ENCODE peak calls at places on chromosomes 3 and 15, in nine cellular contexts. One of them, this sample, is unnamed.

GRCh38 chr3:126036056-126036549 is 47.8 kb downstream of the SLC41A3 start:
- DNase-seq in activated CD8-positive, alpha-beta T cell treated with anti-CD3 and anti-CD28 coated beads, Interleukin-2, amount 10 ng/mL, durations not matched to agents 7 days and 5 days: peak
- DNase-seq in KG1: no peak
- DNase-seq in mesothelial cell of epicardium: no peak
- DNase-seq in erythroblast: no peak
- DNase-seq in naive thymus-derived CD4-positive, alpha-beta T cell: no peak
- DNase-seq in fibroblast of mammary gland: no peak
- DNase-seq in left cardiac atrium: no peak
- DNase-seq in RWPE1: no peak
- DNase-seq in this sample: no peak

GRCh38 chr3:128875556-128876120 is 3.8 kb upstream of the ACAD9 start:
- DNase-seq in activated CD8-positive, alpha-beta T cell treated with anti-CD3 and anti-CD28 coated beads, Interleukin-2, amount 10 ng/mL, durations not matched to agents 7 days and 5 days: peak
- DNase-seq in KG1: peak
- DNase-seq in mesothelial cell of epicardium: no peak
- DNase-seq in erythroblast: peak
- DNase-seq in naive thymus-derived CD4-positive, alpha-beta T cell: peak
- DNase-seq in fibroblast of mammary gland: no peak
- DNase-seq in left cardiac atrium: peak
- DNase-seq in RWPE1: no peak
- DNase-seq in this sample: no peak

GRCh38 chr15:52653451-52653964 is 25.7 kb downstream of the ATOSA start:
- DNase-seq in activated CD8-positive, alpha-beta T cell treated with anti-CD3 and anti-CD28 coated beads, Interleukin-2, amount 10 ng/mL, durations not matched to agents 7 days and 5 days: no peak
- DNase-seq in KG1: no peak
- DNase-seq in mesothelial cell of epicardium: no peak
- DNase-seq in erythroblast: no peak
- DNase-seq in naive thymus-derived CD4-positive, alpha-beta T cell: no peak
- DNase-seq in fibroblast of mammary gland: peak
- DNase-seq in left cardiac atrium: no peak
- DNase-seq in RWPE1: peak
- DNase-seq in this sample: no peak

GRCh38 chr3:5016218-5017161 is 37.3 kb downstream of the BHLHE40 start:
- DNase-seq in activated CD8-positive, alpha-beta T cell treated with anti-CD3 and anti-CD28 coated beads, Interleukin-2, amount 10 ng/mL, durations not matched to agents 7 days and 5 days: peak
- DNase-seq in KG1: no peak
- DNase-seq in mesothelial cell of epicardium: no peak
- DNase-seq in erythroblast: peak
- DNase-seq in naive thymus-derived CD4-positive, alpha-beta T cell: no peak
- DNase-seq in fibroblast of mammary gland: peak
- DNase-seq in left cardiac atrium: peak
- DNase-seq in RWPE1: no peak
- DNase-seq in this sample: no peak

GRCh38 chr3:5078151-5078550 is 43.9 kb upstream of the ARL8B start:
- DNase-seq in activated CD8-positive, alpha-beta T cell treated with anti-CD3 and anti-CD28 coated beads, Interleukin-2, amount 10 ng/mL, durations not matched to agents 7 days and 5 days: no peak
- DNase-seq in KG1: no peak
- DNase-seq in mesothelial cell of epicardium: no peak
- DNase-seq in erythroblast: no peak
- DNase-seq in naive thymus-derived CD4-positive, alpha-beta T cell: no peak
- DNase-seq in fibroblast of mammary gland: peak
- DNase-seq in left cardiac atrium: no peak
- DNase-seq in RWPE1: peak
- DNase-seq in this sample: no peak

GRCh38 chr3:114660124-114660523 is 366.3 kb downstream of the TIGIT start:
- DNase-seq in activated CD8-positive, alpha-beta T cell treated with anti-CD3 and anti-CD28 coated beads, Interleukin-2, amount 10 ng/mL, durations not matched to agents 7 days and 5 days: no peak
- DNase-seq in KG1: no peak
- DNase-seq in mesothelial cell of epicardium: no peak
- DNase-seq in erythroblast: no peak
- DNase-seq in naive thymus-derived CD4-positive, alpha-beta T cell: no peak
- DNase-seq in fibroblast of mammary gland: peak
- DNase-seq in left cardiac atrium: peak
- DNase-seq in RWPE1: no peak
- DNase-seq in this sample: no peak

GRCh38 chr15:75170711-75171341 is 30.9 kb upstream of the C15orf39 start:
- DNase-seq in activated CD8-positive, alpha-beta T cell treated with anti-CD3 and anti-CD28 coated beads, Interleukin-2, amount 10 ng/mL, durations not matched to agents 7 days and 5 days: no peak
- DNase-seq in KG1: no peak
- DNase-seq in mesothelial cell of epicardium: no peak
- DNase-seq in erythroblast: no peak
- DNase-seq in naive thymus-derived CD4-positive, alpha-beta T cell: no peak
- DNase-seq in fibroblast of mammary gland: no peak
- DNase-seq in left cardiac atrium: no peak
- DNase-seq in RWPE1: peak
- DNase-seq in this sample: no peak

GRCh38 chr3:188788621-188789081 is 383.1 kb upstream of the TPRG1 start:
- DNase-seq in activated CD8-positive, alpha-beta T cell treated with anti-CD3 and anti-CD28 coated beads, Interleukin-2, amount 10 ng/mL, durations not matched to agents 7 days and 5 days: peak
- DNase-seq in KG1: no peak
- DNase-seq in mesothelial cell of epicardium: no peak
- DNase-seq in erythroblast: no peak
- DNase-seq in naive thymus-derived CD4-positive, alpha-beta T cell: no peak
- DNase-seq in fibroblast of mammary gland: peak
- DNase-seq in left cardiac atrium: no peak
- DNase-seq in RWPE1: peak
- DNase-seq in this sample: no peak

GRCh38 chr3:187986514-187986934 is 167.4 kb upstream of the LPP start:
- DNase-seq in activated CD8-positive, alpha-beta T cell treated with anti-CD3 and anti-CD28 coated beads, Interleukin-2, amount 10 ng/mL, durations not matched to agents 7 days and 5 days: no peak
- DNase-seq in KG1: peak
- DNase-seq in mesothelial cell of epicardium: no peak
- DNase-seq in erythroblast: peak
- DNase-seq in naive thymus-derived CD4-positive, alpha-beta T cell: no peak
- DNase-seq in fibroblast of mammary gland: peak
- DNase-seq in left cardiac atrium: no peak
- DNase-seq in RWPE1: peak
- DNase-seq in this sample: no peak

GRCh38 chr3:97957617-97958311 is 14.5 kb downstream of the RIOX2 start:
- DNase-seq in activated CD8-positive, alpha-beta T cell treated with anti-CD3 and anti-CD28 coated beads, Interleukin-2, amount 10 ng/mL, durations not matched to agents 7 days and 5 days: no peak
- DNase-seq in KG1: no peak
- DNase-seq in mesothelial cell of epicardium: no peak
- DNase-seq in erythroblast: no peak
- DNase-seq in naive thymus-derived CD4-positive, alpha-beta T cell: no peak
- DNase-seq in fibroblast of mammary gland: peak
- DNase-seq in left cardiac atrium: no peak
- DNase-seq in RWPE1: no peak
- DNase-seq in this sample: no peak

GRCh38 chr3:159499031-159499793 is 489.4 kb upstream of the IL12A start:
- DNase-seq in activated CD8-positive, alpha-beta T cell treated with anti-CD3 and anti-CD28 coated beads, Interleukin-2, amount 10 ng/mL, durations not matched to agents 7 days and 5 days: no peak
- DNase-seq in KG1: no peak
- DNase-seq in mesothelial cell of epicardium: no peak
- DNase-seq in erythroblast: no peak
- DNase-seq in naive thymus-derived CD4-positive, alpha-beta T cell: no peak
- DNase-seq in fibroblast of mammary gland: peak
- DNase-seq in left cardiac atrium: no peak
- DNase-seq in RWPE1: peak
- DNase-seq in this sample: no peak

GRCh38 chr15:80562033-80562432 is 133.1 kb upstream of the ABHD17C start:
- DNase-seq in activated CD8-positive, alpha-beta T cell treated with anti-CD3 and anti-CD28 coated beads, Interleukin-2, amount 10 ng/mL, durations not matched to agents 7 days and 5 days: no peak
- DNase-seq in KG1: no peak
- DNase-seq in mesothelial cell of epicardium: no peak
- DNase-seq in erythroblast: no peak
- DNase-seq in naive thymus-derived CD4-positive, alpha-beta T cell: no peak
- DNase-seq in fibroblast of mammary gland: peak
- DNase-seq in left cardiac atrium: no peak
- DNase-seq in RWPE1: no peak
- DNase-seq in this sample: no peak

GRCh38 chr3:67196677-67197076 is 198.6 kb downstream of the KBTBD8 start:
- DNase-seq in activated CD8-positive, alpha-beta T cell treated with anti-CD3 and anti-CD28 coated beads, Interleukin-2, amount 10 ng/mL, durations not matched to agents 7 days and 5 days: no peak
- DNase-seq in KG1: no peak
- DNase-seq in mesothelial cell of epicardium: no peak
- DNase-seq in erythroblast: no peak
- DNase-seq in naive thymus-derived CD4-positive, alpha-beta T cell: no peak
- DNase-seq in fibroblast of mammary gland: no peak
- DNase-seq in left cardiac atrium: no peak
- DNase-seq in RWPE1: no peak
- DNase-seq in this sample: no peak